ENCODE peak calls at places on chromosomes 4 and X, in four cellular contexts. O, M, N and H are unnamed samples.
A peak's percentile ranks its signal among the peaks of the same experiment; 100 is the strongest.

GRCh38 chr4:142574306-142574705 is 271.8 kb downstream of the INPP4B start:
- DNase-seq in O (no peak), M (no peak), N (no peak), H (no peak)

GRCh38 chrX:38694394-38694793 is 106.9 kb upstream of the MID1IP1 start:
- DNase-seq in O (no peak), M (no peak), N (no peak), H (no peak)

GRCh38 chr4:165398570-165398969 is 19.8 kb downstream of the CPE start:
- DNase-seq in O (peak; percentile 9), M (no peak), N (no peak), H (no peak)

GRCh38 chrX:22163306-22163705 is 109.4 kb upstream of the CBLL2 start:
- DNase-seq in O (no peak), M (no peak), N (no peak), H (no peak)

GRCh38 chr4:173529505-173530325 is at the start of gene HAND2:
- DNase-seq in O (peak; percentile 60), M (no peak), N (no peak), H (no peak)

GRCh38 chr4:42672359-42673083 is 15.6 kb upstream of the ATP8A1 start:
- DNase-seq in O (no peak), M (no peak), N (no peak), H (no peak)

GRCh38 chr4:25767877-25768475 is 94.8 kb downstream of the SEL1L3 start:
- DNase-seq in O (peak; percentile 26), M (peak; percentile 62), N (no peak), H (peak; percentile 77)

GRCh38 chr4:77418333-77418732 is 187.3 kb upstream of the CXCL13 start:
- DNase-seq in O (no peak), M (no peak), N (no peak), H (peak; percentile 15)

GRCh38 chrX:49756692-49757091 is 60.9 kb upstream of the PAGE1 start:
- DNase-seq in O (no peak), M (no peak), N (no peak), H (no peak)

GRCh38 chr4:52704676-52705075 is 45.6 kb upstream of the USP46 start:
- DNase-seq in O (no peak), M (no peak), N (no peak), H (no peak)

GRCh38 chrX:51728202-51728601 is 15.0 kb upstream of the GSPT2 start:
- DNase-seq in O (no peak), M (no peak), N (no peak), H (no peak)

GRCh38 chr4:84126061-84126787 is 372.9 kb downstream of the NKX6-1 start:
- DNase-seq in O (no peak), M (no peak), N (no peak), H (no peak)

GRCh38 chr4:135244605-135245146 is 1043.1 kb upstream of the PABPC4L start:
- DNase-seq in O (no peak), M (no peak), N (no peak), H (no peak)

GRCh38 chrX:108230562-108230961 is 139.0 kb downstream of the ATG4A start:
- DNase-seq in O (no peak), M (no peak), N (no peak), H (no peak)

GRCh38 chrX:154036513-154036912 is 16.8 kb upstream of the IRAK1 start:
- DNase-seq in O (no peak), M (no peak), N (no peak), H (no peak)

GRCh38 chr4:102438873-102439614 is 62.1 kb upstream of the NFKB1 start:
- DNase-seq in O (peak; percentile 8), M (peak; percentile 33), N (no peak), H (no peak)

GRCh38 chr4:6568689-6569332 is 6.2 kb upstream of the MAN2B2 start:
- DNase-seq in O (no peak), M (no peak), N (no peak), H (peak; percentile 90)

GRCh38 chrX:100831219-100831946 is 11.2 kb downstream of the CSTF2 start:
- DNase-seq in O (no peak), M (no peak), N (no peak), H (no peak)

GRCh38 chr4:63620271-63620670 is 789.0 kb downstream of the TECRL start:
- DNase-seq in O (no peak), M (no peak), N (no peak), H (no peak)

GRCh38 chr4:105283501-105283900 is 136.8 kb downstream of the TET2 start:
- DNase-seq in O (no peak), M (no peak), N (no peak), H (no peak)

GRCh38 chr4:122930877-122931276 is 8.5 kb upstream of the NUDT6 start:
- DNase-seq in O (no peak), M (no peak), N (no peak), H (peak; percentile 11)

GRCh38 chr4:165368114-165368513 is 10.7 kb upstream of the CPE start:
- DNase-seq in O (no peak), M (no peak), N (no peak), H (no peak)

GRCh38 chr4:168486961-168487820 is 6.9 kb upstream of the DDX60L start:
- DNase-seq in O (peak; percentile 58), M (no peak), N (no peak), H (peak; percentile 60)

GRCh38 chrX:44088755-44089154 is 115.6 kb upstream of the NDP start:
- DNase-seq in O (no peak), M (no peak), N (no peak), H (no peak)

GRCh38 chr4:7156273-7157139 is 35.8 kb upstream of the SORCS2 start:
- DNase-seq in O (peak; percentile 35), M (no peak), N (no peak), H (no peak)

GRCh38 chrX:129233791-129234190 is 289.5 kb downstream of the SMARCA1 start:
- DNase-seq in O (no peak), M (no peak), N (no peak), H (no peak)

GRCh38 chr4:76670631-76671030 is 227.3 kb downstream of the SOWAHB start:
- DNase-seq in O (no peak), M (no peak), N (no peak), H (no peak)

GRCh38 chr4:66564901-66565648 is 894.8 kb upstream of the EPHA5 start:
- DNase-seq in O (no peak), M (no peak), N (no peak), H (no peak)

GRCh38 chr4:88352062-88352461 is 26.6 kb upstream of the HERC6 start:
- DNase-seq in O (no peak), M (no peak), N (no peak), H (no peak)

GRCh38 chr4:45502471-45502870 is 621.4 kb downstream of the GABRG1 start:
- DNase-seq in O (no peak), M (no peak), N (no peak), H (no peak)

GRCh38 chr4:133493776-133494175 is 344.7 kb downstream of the PCDH10 start:
- DNase-seq in O (no peak), M (no peak), N (no peak), H (no peak)

GRCh38 chrX:11886745-11887144 is 128.7 kb downstream of the MSL3 start:
- DNase-seq in O (no peak), M (no peak), N (no peak), H (no peak)

GRCh38 chr4:128776794-128777216 is 32.7 kb upstream of the JADE1 start:
- DNase-seq in O (peak; percentile 64), M (no peak), N (no peak), H (no peak)

GRCh38 chr4:79284893-79285292 is 41.0 kb downstream of the NAA11 start:
- DNase-seq in O (no peak), M (no peak), N (no peak), H (no peak)

GRCh38 chr4:79290376-79290775 is 35.5 kb downstream of the NAA11 start:
- DNase-seq in O (no peak), M (no peak), N (no peak), H (no peak)

GRCh38 chr4:79292008-79292407 is 33.9 kb downstream of the NAA11 start:
- DNase-seq in O (no peak), M (no peak), N (no peak), H (no peak)

GRCh38 chr4:79294064-79294463 is 31.8 kb downstream of the NAA11 start:
- DNase-seq in O (no peak), M (peak; percentile 60), N (no peak), H (peak; percentile 32)

DNA sequence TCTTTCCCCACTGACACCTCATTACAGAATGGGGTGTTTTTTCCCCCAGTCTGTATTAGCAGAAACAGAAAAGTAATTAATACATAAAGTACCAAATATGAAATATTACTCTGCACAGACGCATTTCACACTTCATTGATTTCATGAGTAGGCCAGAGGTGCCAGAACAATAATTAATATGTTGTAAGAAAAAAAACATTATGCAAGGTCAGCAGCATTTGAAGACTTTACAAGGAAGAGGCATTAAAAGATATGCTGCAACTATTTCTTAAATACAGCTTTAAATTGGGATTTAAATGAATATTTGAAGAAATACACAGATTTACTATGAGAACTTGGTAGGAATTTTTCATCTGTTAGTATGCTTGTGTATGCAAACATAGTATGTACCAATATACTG is 37.7 kb downstream of the NAA11 start:
- DNase-seq in O (no peak), M (no peak), N (no peak), H (no peak)
- TF ChIP-seq MYC in O (no peak), M (no peak), N (no peak), H (no peak)

GRCh38 chr4:36904823-36905222 is 339.7 kb upstream of the NWD2 start:
- DNase-seq in O (no peak), M (no peak), N (no peak), H (no peak)

DNA sequence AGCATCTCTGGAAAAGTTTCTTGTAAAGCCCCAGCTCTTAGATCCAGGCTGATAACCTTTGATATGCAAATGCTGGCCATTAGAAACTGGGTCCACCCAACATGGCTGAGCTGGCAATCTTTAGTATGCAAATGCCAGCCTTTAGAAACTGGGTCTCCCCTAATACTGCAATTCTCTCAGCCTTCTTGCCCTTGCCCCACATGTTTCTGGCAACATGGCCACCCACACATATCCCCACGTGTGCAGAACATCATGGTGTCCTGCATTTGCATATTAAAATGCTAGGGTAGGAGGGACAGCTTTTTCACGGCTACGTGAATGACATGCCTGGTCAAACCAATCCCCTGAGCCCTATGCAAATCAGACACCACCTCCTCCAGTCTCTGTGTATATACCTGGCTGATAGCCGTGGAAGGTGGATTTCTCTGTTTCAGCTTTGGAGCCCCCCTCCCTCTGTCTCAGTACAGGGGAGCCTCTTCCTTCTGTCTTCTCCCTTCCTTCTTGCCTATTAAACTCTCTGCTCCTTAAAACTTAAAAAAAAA is 344.0 kb upstream of the NWD2 start:
- DNase-seq in O (no peak), M (no peak), N (no peak), H (no peak)
- TF ChIP-seq MAX in O (no peak), M (no peak), N (no peak), H (no peak)

GRCh38 chr4:14653338-14653737 is 348.9 kb upstream of the CPEB2 start:
- DNase-seq in O (no peak), M (no peak), N (no peak), H (no peak)

GRCh38 chr4:14646831-14647230 is 355.4 kb upstream of the CPEB2 start:
- DNase-seq in O (no peak), M (no peak), N (no peak), H (no peak)

GRCh38 chr4:14650127-14650526 is 352.2 kb upstream of the CPEB2 start:
- DNase-seq in O (no peak), M (no peak), N (no peak), H (no peak)

GRCh38 chr4:14652522-14652921 is 349.8 kb upstream of the CPEB2 start:
- DNase-seq in O (no peak), M (no peak), N (no peak), H (no peak)
- TF ChIP-seq MYC in O (no peak), M (no peak), N (no peak), H (no peak)

DNA sequence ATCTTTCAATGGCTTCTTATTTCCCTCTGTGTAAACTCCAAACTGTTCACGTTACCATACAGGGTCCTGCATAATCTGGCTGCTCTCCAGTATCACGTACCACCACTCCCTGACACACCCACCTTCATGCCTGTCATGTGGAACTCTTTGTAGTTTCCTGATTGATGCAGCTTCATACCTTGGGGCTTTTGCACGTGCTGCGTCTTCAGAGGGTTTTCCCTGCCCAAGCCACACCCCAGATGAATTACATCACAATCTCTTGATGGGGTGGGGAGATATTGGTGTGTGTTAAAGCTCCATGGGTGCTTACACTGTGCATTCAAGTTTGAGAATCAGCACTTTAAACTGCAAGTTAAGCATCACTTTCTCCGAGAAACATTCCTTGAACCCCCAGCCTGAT is 101.9 kb downstream of the CT47B1 start:
- DNase-seq in O (no peak), M (no peak), N (no peak), H (no peak)
- TF ChIP-seq MAX in O (no peak), M (no peak), N (no peak), H (no peak)